ENCODE peak calls at places on chromosomes 13 and 19, in eight cellular contexts. I is cardiac muscle cell, N is DMS79 treated with DMSO at 0.1 percent for 48 hours, K is GM23338, H is activated T-cell treated with anti-CD3 and anti-CD28 coated beads for 1 hour, M is choroid plexus epithelial cell, V is heart right ventricle, G is mesothelial cell of epicardium. L is an unnamed sample.

GRCh38 chr13:38348890-38349289 is 761 bp upstream of the UFM1 start:
- DNase-seq in H (no peak), I (peak), M (peak), G (no peak), V (no peak), N (peak), K (no peak), L (peak)

GRCh38 chr19:38478273-38478971 is 44.9 kb downstream of the RYR1 start:
- DNase-seq in N (no peak), I (peak), H (no peak), G (no peak), K (peak), V (no peak), M (peak), L (no peak)

GRCh38 chr19:30649934-30650614 is 277.9 kb downstream of the ZNF536 start:
- DNase-seq in M (peak), V (no peak), H (no peak), N (peak), G (no peak), K (peak), I (peak), L (peak)

GRCh38 chr13:54949735-54950134 is 1921.1 kb downstream of the OLFM4 start:
- DNase-seq in G (no peak), K (no peak), H (no peak), I (no peak), N (no peak), M (no peak), V (no peak), L (no peak)

GRCh38 chr13:99086149-99086868 is 108.4 kb upstream of the DOCK9 start:
- DNase-seq in N (no peak), H (peak), I (peak), K (peak), G (peak), V (peak), M (peak), L (peak)

GRCh38 chr19:33389574-33390119 is 16.1 kb downstream of the CEBPG start:
- DNase-seq in H (no peak), N (no peak), M (no peak), V (no peak), I (no peak), G (no peak), K (no peak), L (no peak)

GRCh38 chr19:1079566-1080111 is 12.7 kb downstream of the ARHGAP45 start:
- DNase-seq in K (peak), N (no peak), M (no peak), V (peak), H (no peak), G (no peak), I (no peak), L (no peak)

GRCh38 chr19:44643605-44644390 is at the start of gene PVR:
- DNase-seq in M (peak), N (peak), V (peak), G (peak), K (peak), I (peak), H (peak), L (peak)

GRCh38 chr19:58466760-58467589 is at the start of gene ZNF324:
- DNase-seq in I (peak), M (peak), G (peak), V (peak), H (peak), K (peak), N (peak), L (peak)

GRCh38 chr19:45645631-45646344 is 6.6 kb upstream of the EML2 start:
- DNase-seq in M (peak), I (peak), K (peak), G (peak), H (peak), V (peak), N (peak), L (peak)

GRCh38 chr19:14375055-14375581 is 6.1 kb upstream of the ADGRE5 start:
- DNase-seq in M (no peak), V (peak), G (no peak), H (peak), I (no peak), N (no peak), K (no peak), L (no peak)

GRCh38 chr19:7729831-7730285 is 2.1 kb downstream of the CLEC4G start:
- DNase-seq in H (no peak), G (no peak), K (peak), V (no peak), I (no peak), M (no peak), N (peak), L (no peak)

GRCh38 chr13:114100446-114101320 is 31.7 kb downstream of the RASA3 start:
- DNase-seq in I (peak), K (no peak), H (no peak), G (no peak), M (no peak), N (no peak), V (peak), L (no peak)

GRCh38 chr13:37029617-37030016 is 29.0 kb downstream of the EXOSC8 start:
- DNase-seq in N (no peak), G (no peak), I (no peak), M (peak), K (no peak), H (no peak), V (no peak), L (peak)

GRCh38 chr19:17743874-17744273 is 7.4 kb upstream of the FCHO1 start:
- DNase-seq in K (no peak), I (no peak), M (peak), H (no peak), N (no peak), G (no peak), V (no peak), L (peak)

GRCh38 chr19:8663920-8664670 is 33.7 kb downstream of the NFILZ start:
- DNase-seq in K (peak), I (no peak), V (no peak), G (no peak), M (no peak), N (no peak), H (peak), L (no peak)